ENCODE peak calls at places on chromosome 18, in nine cellular contexts. Y is NCI-H460, R is right cardiac atrium, B is Calu3, P is LoVo, S is naive B cell, X is D721Med, M is NCI-H1105 treated with DMSO at 0.1 percent for 48 hours, Q is A549. W is an unnamed sample.

GRCh38 chr18:8084160-8084559 is 517.0 kb downstream of the PTPRM start:
- DNase-seq in S (no peak), B (peak), M (peak), Q (peak), Y (peak), P (no peak), X (no peak), R (no peak), W (no peak)

GRCh38 chr18:29849145-29849544 is 1193.4 kb downstream of the DSC3 start:
- DNase-seq in P (no peak), Q (no peak), Y (no peak), S (no peak), B (no peak), R (no peak), M (no peak), X (no peak), W (no peak)

GRCh38 chr18:58529714-58530354 is 99.1 kb downstream of the ALPK2 start:
- DNase-seq in P (peak), R (peak), B (peak), M (peak), Y (peak), X (peak), S (peak), Q (peak), W (no peak)

GRCh38 chr18:35592298-35592697 is 10.8 kb downstream of the GALNT1 start:
- DNase-seq in P (no peak), R (no peak), Y (no peak), B (no peak), M (no peak), X (no peak), Q (no peak), S (peak), W (peak)

GRCh38 chr18:3305354-3305762 is 43.4 kb downstream of the MYL12B start:
- DNase-seq in Q (peak), Y (no peak), R (no peak), B (peak), S (no peak), X (no peak), P (peak), M (no peak), W (peak)

GRCh38 chr18:35406666-35407065 is 29.5 kb upstream of the ZNF396 start:
- DNase-seq in P (peak), M (no peak), R (no peak), B (peak), Y (no peak), S (no peak), X (no peak), Q (no peak), W (no peak)

GRCh38 chr18:37481058-37481457 is 84.5 kb downstream of the CELF4 start:
- DNase-seq in B (no peak), M (no peak), Y (no peak), X (no peak), R (no peak), P (no peak), S (no peak), Q (no peak), W (no peak)

GRCh38 chr18:60975419-60975818 is 357.8 kb upstream of the CDH20 start:
- DNase-seq in X (no peak), P (no peak), B (no peak), Q (no peak), M (no peak), S (no peak), Y (no peak), R (no peak), W (no peak)

GRCh38 chr18:70662588-70662987 is 373.7 kb downstream of the SOCS6 start:
- DNase-seq in Y (no peak), B (no peak), P (no peak), Q (no peak), X (no peak), S (no peak), R (no peak), M (no peak), W (no peak)